ENCODE peak calls at places on chromosomes 1 and 21, in nine cellular contexts. L is activated CD4-positive, alpha-beta T cell treated with anti-CD3 and anti-CD28 coated beads for 24 hours; C is PC-3; G is NCI-H2171; N is posterior cingulate gyrus; P is smooth muscle cell of the brain vasculature; U is cardiac fibroblast; O is NCI-H1417; X is Karpas-422. W is an unnamed sample.
A peak's percentile ranks its signal among the peaks of the same experiment; 100 is the strongest.

GRCh38 chr21:17636711-17637110 is 24.0 kb upstream of the BTG3 start:
- DNase-seq in L (no peak), C (no peak), G (no peak), N (no peak), P (no peak), U (no peak), O (no peak), X (no peak), W (no peak)

GRCh38 chr1:82517586-82517985 is 716.9 kb downstream of the ADGRL2 start:
- DNase-seq in L (no peak), C (peak; percentile 17), G (no peak), N (peak; percentile 13), P (peak; percentile 13), U (peak; percentile 35), O (no peak), X (no peak), W (no peak)

GRCh38 chr1:214833357-214833756 is 230.4 kb downstream of the CENPF start:
- DNase-seq in L (no peak), C (peak; percentile 74), G (no peak), N (no peak), P (peak; percentile 83), U (peak; percentile 19), O (no peak), X (no peak), W (no peak)

GRCh38 chr1:178064191-178064821 is 29.6 kb upstream of the RASAL2 start:
- DNase-seq in L (no peak), C (no peak), G (no peak), N (no peak), P (no peak), U (no peak), O (no peak), X (no peak), W (no peak)

GRCh38 chr1:38670544-38671122 is 188.9 kb downstream of the RRAGC start:
- DNase-seq in L (no peak), C (no peak), G (no peak), N (no peak), P (no peak), U (no peak), O (no peak), X (no peak), W (no peak)

GRCh38 chr1:116205941-116206679 is 94.9 kb downstream of the MAB21L3 start:
- DNase-seq in L (no peak), C (no peak), G (no peak), N (no peak), P (no peak), U (no peak), O (no peak), X (no peak), W (no peak)

GRCh38 chr1:40421694-40422384 is 28.4 kb upstream of the ZFP69B start:
- DNase-seq in L (no peak), C (peak; percentile 55), G (no peak), N (peak; percentile 36), P (no peak), U (peak; percentile 64), O (no peak), X (no peak), W (no peak)

GRCh38 chr1:119116725-119117124 is 23.7 kb downstream of the WARS2 start:
- DNase-seq in L (no peak), C (no peak), G (no peak), N (no peak), P (no peak), U (peak; percentile 27), O (no peak), X (no peak), W (no peak)

GRCh38 chr1:155006601-155007101 is 4.0 kb downstream of the ZBTB7B start:
- DNase-seq in L (no peak), C (no peak), G (peak; percentile 20), N (no peak), P (no peak), U (peak; percentile 51), O (no peak), X (peak; percentile 78), W (no peak)

GRCh38 chr1:158821723-158822122 is 9.4 kb upstream of the MNDA start:
- DNase-seq in L (no peak), C (no peak), G (no peak), N (no peak), P (no peak), U (no peak), O (no peak), X (no peak), W (no peak)

GRCh38 chr1:165912638-165913037 is 85.2 kb downstream of the UCK2 start:
- DNase-seq in L (no peak), C (no peak), G (no peak), N (no peak), P (no peak), U (no peak), O (no peak), X (no peak), W (no peak)

GRCh38 chr1:63873751-63874150 is 99.9 kb downstream of the ROR1 start:
- DNase-seq in L (no peak), C (peak; percentile 89), G (no peak), N (no peak), P (peak; percentile 15), U (no peak), O (no peak), X (no peak), W (no peak)

GRCh38 chr1:115557715-115558114 is 84.1 kb upstream of the VANGL1 start:
- DNase-seq in L (no peak), C (no peak), G (peak; percentile 46), N (no peak), P (no peak), U (no peak), O (no peak), X (no peak), W (no peak)

GRCh38 chr1:225509376-225509707 is 81.5 kb upstream of the LBR start:
- DNase-seq in L (no peak), C (no peak), G (no peak), N (no peak), P (no peak), U (no peak), O (no peak), X (no peak), W (no peak)

GRCh38 chr1:93317207-93317606 is 28.5 kb upstream of the DR1 start:
- DNase-seq in L (no peak), C (no peak), G (no peak), N (no peak), P (no peak), U (no peak), O (no peak), X (no peak), W (no peak)

GRCh38 chr1:56627019-56627635 is 18.0 kb upstream of the PRKAA2 start:
- DNase-seq in L (no peak), C (no peak), G (no peak), N (no peak), P (no peak), U (no peak), O (no peak), X (no peak), W (no peak)

GRCh38 chr1:213993929-213994328 is 6.2 kb downstream of the PROX1 start:
- DNase-seq in L (no peak), C (no peak), G (no peak), N (no peak), P (no peak), U (no peak), O (no peak), X (no peak), W (no peak)

GRCh38 chr1:119409731-119410130 is 5.2 kb upstream of the HSD3B2 start:
- DNase-seq in L (no peak), C (peak; percentile 2), G (no peak), N (no peak), P (no peak), U (peak; percentile 29), O (no peak), X (no peak), W (no peak)

GRCh38 chr1:99051611-99052283 is 47.1 kb upstream of the PLPPR5 start:
- DNase-seq in L (no peak), C (no peak), G (no peak), N (no peak), P (no peak), U (no peak), O (no peak), X (no peak), W (no peak)

GRCh38 chr1:231040800-231041704 is 998 bp upstream of the FAM89A start:
- DNase-seq in L (no peak), C (no peak), G (no peak), N (no peak), P (no peak), U (no peak), O (no peak), X (no peak), W (peak; percentile 5)

GRCh38 chr1:25890249-25891034 is 14.9 kb upstream of the PAQR7 start:
- DNase-seq in L (no peak), C (peak; percentile 97), G (no peak), N (no peak), P (no peak), U (no peak), O (no peak), X (no peak), W (no peak)

GRCh38 chr1:212578043-212578442 is 30.5 kb upstream of the ATF3 start:
- DNase-seq in L (no peak), C (no peak), G (no peak), N (no peak), P (no peak), U (no peak), O (no peak), X (no peak), W (no peak)

GRCh38 chr21:41975391-41976272 is 21.8 kb upstream of the C2CD2 start:
- DNase-seq in L (no peak), C (no peak), G (no peak), N (no peak), P (no peak), U (no peak), O (no peak), X (no peak), W (no peak)

GRCh38 chr21:37799193-37800121 is 116.8 kb downstream of the KCNJ6 start:
- DNase-seq in L (no peak), C (no peak), G (no peak), N (no peak), P (peak; percentile 41), U (peak; percentile 11), O (no peak), X (no peak), W (no peak)

GRCh38 chr21:45361033-45361997 is 43.6 kb upstream of the COL18A1 start:
- DNase-seq in L (no peak), C (no peak), G (no peak), N (no peak), P (no peak), U (no peak), O (no peak), X (no peak), W (no peak)

GRCh38 chr21:39034590-39035536 is 148.4 kb downstream of the PSMG1 start:
- DNase-seq in L (no peak), C (no peak), G (no peak), N (no peak), P (no peak), U (no peak), O (no peak), X (no peak), W (no peak)

GRCh38 chr21:44443291-44443890 is 11.9 kb upstream of the LRRC3 start:
- DNase-seq in L (no peak), C (no peak), G (no peak), N (no peak), P (no peak), U (no peak), O (no peak), X (no peak), W (no peak)